ENCODE peak calls at places on chromosome 14, in ten cellular contexts. S is ovary, Z is dorsolateral prefrontal cortex, V is stomach, R is prostate gland, U is transverse colon, X is brain microvascular endothelial cell, K is astrocyte, N is cardiac muscle cell, A is lung. W is an unnamed sample.

GRCh38 chr14:91170504-91171121 is 56.7 kb downstream of the DGLUCY start:
- DNase-seq in S (peak; percentile 37), V (peak; percentile 50), U (no peak), X (no peak), N (peak; percentile 17), Z (peak; percentile 68), R (no peak), K (peak; percentile 42), A (no peak), W (no peak)

GRCh38 chr14:87690076-87690661 is 302.8 kb downstream of the GALC start:
- DNase-seq in Z (no peak), K (no peak), X (no peak), A (no peak), N (no peak), R (no peak), S (no peak), U (no peak), V (no peak), W (no peak)

GRCh38 chr14:65184032-65184764 is 81.9 kb upstream of the MAX start:
- DNase-seq in N (no peak), R (no peak), K (peak; percentile 51), S (no peak), V (no peak), A (no peak), X (peak; percentile 34), U (no peak), Z (no peak), W (no peak)

GRCh38 chr14:93114713-93115068 is 1.0 kb downstream of the ITPK1 start:
- DNase-seq in Z (no peak), X (no peak), N (no peak), U (peak; percentile 45), K (no peak), S (peak; percentile 49), A (no peak), R (peak; percentile 34), V (peak; percentile 42), W (no peak)

GRCh38 chr14:39731912-39732311 is 299.7 kb upstream of the FBXO33 start:
- DNase-seq in K (no peak), R (no peak), U (no peak), A (no peak), N (no peak), S (no peak), V (no peak), Z (no peak), X (no peak), W (no peak)

GRCh38 chr14:71143391-71144290 is 236.4 kb downstream of the PCNX1 start:
- DNase-seq in R (no peak), N (peak; percentile 73), V (no peak), Z (peak; percentile 17), X (peak; percentile 89), K (peak; percentile 94), U (no peak), A (no peak), S (no peak), W (no peak)

GRCh38 chr14:72610096-72610830 is 283.6 kb downstream of the DPF3 start:
- DNase-seq in R (no peak), Z (no peak), N (no peak), A (no peak), K (no peak), U (no peak), S (no peak), V (no peak), X (no peak), W (no peak)

GRCh38 chr14:105065280-105066228 is at the start of gene GPR132:
- DNase-seq in V (peak; percentile 63), U (peak; percentile 76), N (peak; percentile 30), X (no peak), Z (no peak), K (peak; percentile 42), A (peak; percentile 67), R (no peak), S (no peak), W (no peak)

GRCh38 chr14:71155743-71156142 is 248.5 kb downstream of the PCNX1 start:
- DNase-seq in S (no peak), Z (no peak), X (no peak), A (no peak), R (no peak), U (no peak), K (no peak), N (peak; percentile 43), V (no peak), W (no peak)

GRCh38 chr14:58549358-58549757 is 88.4 kb upstream of the DACT1 start:
- DNase-seq in K (no peak), N (no peak), R (no peak), A (no peak), V (no peak), U (no peak), Z (no peak), S (no peak), X (no peak), W (no peak)

GRCh38 chr14:97299661-97300060 is 502.5 kb downstream of the VRK1 start:
- DNase-seq in U (no peak), A (no peak), N (no peak), S (no peak), Z (no peak), X (no peak), K (no peak), V (no peak), R (no peak), W (no peak)

GRCh38 chr14:68291820-68292219 is 472.2 kb downstream of the RAD51B start:
- DNase-seq in X (no peak), S (no peak), U (no peak), A (no peak), Z (no peak), K (no peak), R (no peak), N (no peak), V (no peak), W (no peak)

GRCh38 chr14:100900837-100901390 is 2.6 kb downstream of the RTL1 start:
- DNase-seq in A (peak; percentile 28), S (no peak), K (no peak), X (no peak), N (peak; percentile 27), R (peak; percentile 28), V (no peak), U (peak; percentile 50), Z (no peak), W (no peak)

GRCh38 chr14:100902792-100903191 is 730 bp downstream of the RTL1 start:
- DNase-seq in K (no peak), X (no peak), V (no peak), U (no peak), N (no peak), S (no peak), Z (no peak), R (no peak), A (peak; percentile 20), W (no peak)

GRCh38 chr14:100899841-100900771 is 3.4 kb downstream of the RTL1 start:
- DNase-seq in X (no peak), V (no peak), N (peak; percentile 19), S (no peak), A (peak; percentile 25), U (no peak), R (no peak), K (no peak), Z (peak; percentile 7), W (no peak)

GRCh38 chr14:100902295-100902694 is 1.2 kb downstream of the RTL1 start:
- DNase-seq in S (no peak), U (no peak), R (no peak), V (no peak), A (peak; percentile 20), N (no peak), X (no peak), Z (no peak), K (no peak), W (no peak)

GRCh38 chr14:100901391-100902183 is 1.9 kb downstream of the RTL1 start:
- DNase-seq in Z (no peak), X (no peak), U (no peak), A (peak; percentile 25), S (no peak), R (no peak), N (no peak), K (no peak), V (no peak), W (no peak)
- H3K27me3 ChIP-seq in Z (peaks cover 40% of the 10 kb centered on the region), X (peaks cover 2% of the 10 kb centered on the region), U (peaks cover 85% of the 10 kb centered on the region), A (no peaks in the 10 kb centered on the region), S (no peaks in the 10 kb centered on the region), R (no peaks in the 10 kb centered on the region), N (peaks cover 50% of the 10 kb centered on the region), K (peaks cover 7% of the 10 kb centered on the region), V (no peaks in the 10 kb centered on the region), W (no peaks in the 10 kb centered on the region)

GRCh38 chr14:51870620-51871019 is 10.2 kb downstream of the GNG2 start:
- DNase-seq in X (no peak), N (no peak), A (no peak), R (no peak), S (no peak), U (no peak), K (no peak), Z (no peak), V (no peak), W (no peak)
- H3K4me3 ChIP-seq in X (no peak overlapping the region), N (no peak overlapping the region), A (no peak overlapping the region), R (no peak overlapping the region), S (no peak overlapping the region), U (no peak overlapping the region), K (no peak overlapping the region), Z (no peak overlapping the region), V (no peak overlapping the region), W (no peak overlapping the region)

GRCh38 chr14:36367985-36368774 is 47.7 kb upstream of the MBIP start:
- DNase-seq in R (no peak), N (no peak), U (no peak), A (no peak), K (no peak), S (no peak), V (no peak), X (no peak), Z (no peak), W (no peak)
- TF ChIP-seq CTCF in R (no peak), N (no peak), U (no peak), A (no peak), K (no peak), S (no peak), V (no peak), X (no peak), Z (no peak), W (no peak)

GRCh38 chr14:61813101-61813596 is 50.9 kb downstream of the SNAPC1 start:
- DNase-seq in S (no peak), X (no peak), K (peak; percentile 5), V (no peak), A (no peak), N (no peak), U (no peak), R (peak; percentile 36), Z (peak; percentile 19), W (no peak)
- H3K27me3 ChIP-seq in S (no peaks in the 10 kb centered on the region), X (no peaks in the 10 kb centered on the region), K (peaks cover 38% of the 10 kb centered on the region), V (no peaks in the 10 kb centered on the region), A (peaks cover 12% of the 10 kb centered on the region), N (peaks cover 46% of the 10 kb centered on the region), U (peaks cover 68% of the 10 kb centered on the region), R (no peaks in the 10 kb centered on the region), Z (peaks cover 6% of the 10 kb centered on the region), W (peaks cover 36% of the 10 kb centered on the region)

GRCh38 chr14:49583629-49584028 is 2.6 kb downstream of the RPS29 start:
- DNase-seq in N (no peak), Z (no peak), V (no peak), S (no peak), X (no peak), A (no peak), U (no peak), K (no peak), R (no peak), W (no peak)
- H3K4me3 ChIP-seq in N (no peak overlapping the region), Z (no peak overlapping the region), V (peak overlapping the region; percentile 88), S (no peak overlapping the region), X (peak overlapping the region; percentile 99), A (no peak overlapping the region), U (no peak overlapping the region), K (peak overlapping the region; percentile 97), R (no peak overlapping the region), W (no peak overlapping the region)